ENCODE peak calls at places on chromosomes 7 and 10, in six cellular contexts. D, C, L, B, W and I are unnamed samples.

GRCh38 chr10:44958196-44958896 is 1.3 kb upstream of the RASSF4 start:
- DNase-seq in B (no peak), W (peak), C (peak), D (no peak), L (peak), I (no peak)

GRCh38 chr7:17121671-17122070 is 176.8 kb upstream of the AHR start:
- DNase-seq in D (no peak), L (no peak), C (no peak), W (no peak), B (no peak), I (no peak)

GRCh38 chr7:36661135-36661840 is 63.0 kb downstream of the AOAH start:
- DNase-seq in D (no peak), W (no peak), L (no peak), B (no peak), C (peak), I (no peak)

GRCh38 chr7:116582164-116582732 is 57.4 kb downstream of the CAV1 start:
- DNase-seq in D (no peak), C (no peak), B (no peak), W (no peak), L (no peak), I (no peak)

GRCh38 chr7:130490287-130490686 is 1.6 kb upstream of the MEST start:
- DNase-seq in L (no peak), W (no peak), B (no peak), C (peak), D (no peak), I (no peak)

GRCh38 chr10:133014416-133015210 is 72.2 kb upstream of the CFAP46 start:
- DNase-seq in L (no peak), W (no peak), B (no peak), D (no peak), C (no peak), I (no peak)

GRCh38 chr10:22599048-22599561 is 115.3 kb downstream of the PIP4K2A start:
- DNase-seq in L (no peak), W (no peak), D (no peak), B (no peak), C (peak), I (no peak)

GRCh38 chr10:5360318-5360915 is 4.3 kb upstream of the UCN3 start:
- DNase-seq in B (no peak), W (no peak), C (no peak), L (no peak), D (no peak), I (no peak)

GRCh38 chr10:12975266-12975665 is 26.2 kb downstream of the CCDC3 start:
- DNase-seq in B (no peak), C (peak), L (no peak), W (no peak), D (no peak), I (no peak)

GRCh38 chr7:153522261-153522660 is 529.9 kb upstream of the DPP6 start:
- DNase-seq in W (no peak), B (no peak), D (no peak), C (no peak), L (no peak), I (no peak)

GRCh38 chr10:93745411-93746065 is 12.2 kb upstream of the LGI1 start:
- DNase-seq in B (peak), D (no peak), W (no peak), C (no peak), L (no peak), I (no peak)

GRCh38 chr10:82934429-82934828 is 1059.4 kb downstream of the NRG3 start:
- DNase-seq in L (no peak), D (no peak), B (no peak), C (peak), W (no peak), I (no peak)

GRCh38 chr10:19816420-19817250 is at the start of gene PLXDC2:
- DNase-seq in L (peak), B (peak), W (peak), D (no peak), C (peak), I (no peak)

GRCh38 chr7:25625316-25625715 is 397.0 kb upstream of the NPVF start:
- DNase-seq in B (no peak), C (no peak), W (no peak), D (no peak), L (no peak), I (no peak)

GRCh38 chr10:35150335-35150734 is 23.7 kb downstream of the CREM start:
- DNase-seq in B (no peak), L (no peak), C (no peak), W (no peak), D (no peak), I (no peak)

GRCh38 chr10:50641636-50642035 is 17.9 kb upstream of the SGMS1 start:
- DNase-seq in W (no peak), C (no peak), L (no peak), D (no peak), B (no peak), I (no peak)

GRCh38 chr10:86264481-86265231 is 101.9 kb downstream of the GRID1 start:
- DNase-seq in W (no peak), D (no peak), L (no peak), C (no peak), B (peak), I (no peak)

GRCh38 chr10:116732546-116732945 is 9.8 kb downstream of the HSPA12A start:
- DNase-seq in B (no peak), D (no peak), C (no peak), W (no peak), L (no peak), I (no peak)

GRCh38 chr10:14507156-14507555 is 176.4 kb upstream of the FRMD4A start:
- DNase-seq in B (no peak), C (no peak), D (peak), W (no peak), L (no peak), I (peak)

GRCh38 chr10:91296471-91296870 is 76.0 kb downstream of the PCGF5 start:
- DNase-seq in B (no peak), L (no peak), D (no peak), C (no peak), W (no peak), I (no peak)

GRCh38 chr10:52064084-52064845 is 249.8 kb upstream of the DKK1 start:
- DNase-seq in D (no peak), C (no peak), W (no peak), L (no peak), B (no peak), I (no peak)

GRCh38 chr7:81415181-81415580 is 354.7 kb downstream of the HGF start:
- DNase-seq in B (no peak), D (no peak), C (peak), W (no peak), L (no peak), I (no peak)

GRCh38 chr7:147053761-147054160 is 937.2 kb downstream of the CNTNAP2 start:
- DNase-seq in D (no peak), W (no peak), L (no peak), C (no peak), B (no peak), I (no peak)

GRCh38 chr7:74575083-74575803 is 82.3 kb upstream of the GTF2I start:
- DNase-seq in B (no peak), D (no peak), L (no peak), C (peak), W (no peak), I (no peak)

DNA sequence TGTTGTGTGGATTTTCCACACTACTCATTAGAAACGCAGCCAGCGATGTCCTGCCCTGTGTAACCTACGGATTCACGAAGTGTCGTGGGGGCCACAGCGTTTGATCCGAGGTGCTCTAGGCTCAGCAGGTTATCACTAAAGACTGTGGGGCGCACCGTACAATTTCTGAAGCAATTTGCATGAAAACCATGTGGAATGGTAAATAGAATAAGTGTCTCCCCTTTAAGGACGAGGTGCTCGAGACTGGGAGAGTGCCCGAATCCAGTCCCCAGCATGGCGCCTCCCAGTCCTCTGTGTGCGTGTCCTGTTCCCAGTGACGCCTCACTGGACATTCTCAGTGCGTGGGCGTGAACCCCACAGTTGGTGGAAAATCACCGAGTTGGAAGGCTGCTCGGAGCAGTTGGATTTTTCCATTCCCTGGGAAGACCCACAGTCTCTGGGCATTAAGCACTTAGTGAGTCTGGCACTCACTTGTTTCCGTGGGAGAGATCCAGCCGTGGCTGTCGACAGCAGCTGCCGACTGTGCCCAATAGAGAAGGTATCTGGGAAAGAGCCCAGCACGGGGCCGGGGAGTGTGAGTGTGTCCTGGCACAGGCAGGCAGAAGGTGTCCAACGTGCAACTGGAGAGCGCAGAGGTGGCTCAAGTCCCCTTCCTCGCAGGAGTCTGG is 37.0 kb downstream of the PFKP start:
- DNase-seq in B (no peak), C (no peak), L (peak), D (no peak), W (no peak), I (no peak)
- H3K27ac ChIP-seq in B (peak), C (no peak), L (peak), D (no peak), W (no peak), I (no peak)

DNA sequence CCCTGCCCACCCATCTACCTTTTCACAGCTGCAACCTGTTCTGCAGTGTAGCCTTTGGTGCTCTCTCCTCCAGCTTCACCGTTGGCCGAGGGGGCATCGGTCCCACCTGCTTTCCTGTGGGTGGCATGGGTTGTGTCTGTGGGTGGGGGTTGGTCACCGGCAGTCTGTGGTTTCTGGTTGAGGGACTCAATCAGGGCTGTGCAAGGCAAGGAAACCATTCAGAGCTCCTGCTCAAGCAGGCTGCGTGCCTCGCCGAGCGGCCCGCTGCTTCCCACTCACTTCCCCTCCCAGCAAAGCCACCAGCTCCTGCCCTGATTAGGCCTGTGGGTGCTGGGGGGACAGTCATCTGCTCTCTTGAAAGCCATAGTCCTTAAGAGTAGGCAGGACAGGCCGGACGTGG is 9.8 kb downstream of the DNAJB12 start:
- DNase-seq in B (no peak), D (no peak), L (no peak), W (no peak), C (no peak), I (no peak)
- H3K27ac ChIP-seq in B (no peak), D (no peak), L (no peak), W (no peak), C (no peak), I (no peak)

DNA sequence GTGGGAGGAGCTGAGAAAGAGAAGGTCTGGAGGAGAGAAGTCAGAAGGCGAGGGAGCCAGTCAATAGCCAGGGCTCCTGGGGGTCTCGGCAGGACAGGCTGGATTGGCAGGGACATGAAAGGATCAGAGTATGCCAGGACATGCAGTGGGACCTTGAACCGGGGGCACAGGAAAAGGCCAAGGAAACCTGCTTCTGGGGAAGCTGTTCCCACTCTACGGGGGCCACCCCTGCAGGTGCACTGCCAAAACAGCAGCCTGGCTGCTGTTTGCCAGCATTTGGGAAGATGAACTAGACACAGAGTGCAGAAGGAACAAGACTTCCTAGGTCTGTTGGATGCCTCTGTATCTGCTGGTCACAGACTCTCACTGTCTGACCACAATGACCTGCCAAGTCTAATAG is 194.9 kb upstream of the PRSS58 start:
- DNase-seq in D (no peak), W (no peak), L (no peak), B (no peak), C (no peak), I (no peak)
- H3K27ac ChIP-seq in D (no peak), W (no peak), L (no peak), B (no peak), C (no peak), I (no peak)

GRCh38 chr7:128044064-128044463 is 12.8 kb upstream of the LRRC4 start:
- DNase-seq in D (no peak), W (no peak), C (no peak), L (no peak), B (no peak), I (no peak)
- H3K27ac ChIP-seq in D (no peak), W (no peak), C (no peak), L (no peak), B (no peak), I (no peak)